ENCODE peak calls at places on chromosomes 13 and 19, in eight cellular contexts. One of them, this sample, is unnamed.

GRCh38 chr19:3977242-3978143 is 6.6 kb upstream of the DAPK3 start:
- DNase-seq in transverse colon: no peak
- DNase-seq in pancreas: peak
- DNase-seq in A549: no peak
- DNase-seq in omental fat pad: no peak
- DNase-seq in tibial artery: no peak
- DNase-seq in CD4-positive, alpha-beta T cell: no peak
- DNase-seq in neural crest cell: no peak
- DNase-seq in this sample: no peak

GRCh38 chr19:42601811-42602443 is 7.2 kb upstream of the CEACAM8 start:
- DNase-seq in transverse colon: no peak
- DNase-seq in pancreas: no peak
- DNase-seq in A549: peak
- DNase-seq in omental fat pad: no peak
- DNase-seq in tibial artery: no peak
- DNase-seq in CD4-positive, alpha-beta T cell: no peak
- DNase-seq in neural crest cell: peak
- DNase-seq in this sample: peak

GRCh38 chr13:113076681-113077401 is 28.8 kb upstream of the F7 start:
- DNase-seq in transverse colon: no peak
- DNase-seq in pancreas: peak
- DNase-seq in A549: no peak
- DNase-seq in omental fat pad: no peak
- DNase-seq in tibial artery: no peak
- DNase-seq in CD4-positive, alpha-beta T cell: no peak
- DNase-seq in neural crest cell: no peak
- DNase-seq in this sample: no peak

GRCh38 chr13:37495046-37495445 is 103.5 kb downstream of the POSTN start:
- DNase-seq in transverse colon: no peak
- DNase-seq in pancreas: no peak
- DNase-seq in A549: no peak
- DNase-seq in omental fat pad: no peak
- DNase-seq in tibial artery: no peak
- DNase-seq in CD4-positive, alpha-beta T cell: no peak
- DNase-seq in neural crest cell: no peak
- DNase-seq in this sample: no peak

GRCh38 chr19:17332677-17333581 is 1.7 kb downstream of the ANO8 start:
- DNase-seq in transverse colon: no peak
- DNase-seq in pancreas: peak
- DNase-seq in A549: peak
- DNase-seq in omental fat pad: no peak
- DNase-seq in tibial artery: no peak
- DNase-seq in CD4-positive, alpha-beta T cell: no peak
- DNase-seq in neural crest cell: no peak
- DNase-seq in this sample: no peak

GRCh38 chr19:3655402-3656072 is 28.9 kb upstream of the CACTIN start:
- DNase-seq in transverse colon: peak
- DNase-seq in pancreas: peak
- DNase-seq in A549: no peak
- DNase-seq in omental fat pad: no peak
- DNase-seq in tibial artery: no peak
- DNase-seq in CD4-positive, alpha-beta T cell: no peak
- DNase-seq in neural crest cell: no peak
- DNase-seq in this sample: no peak

GRCh38 chr19:41001243-41001971 is 10.3 kb downstream of the CYP2B6 start:
- DNase-seq in transverse colon: no peak
- DNase-seq in pancreas: no peak
- DNase-seq in A549: no peak
- DNase-seq in omental fat pad: no peak
- DNase-seq in tibial artery: no peak
- DNase-seq in CD4-positive, alpha-beta T cell: no peak
- DNase-seq in neural crest cell: no peak
- DNase-seq in this sample: no peak

GRCh38 chr13:20360041-20360491 is 127.9 kb upstream of the GJB6 start:
- DNase-seq in transverse colon: no peak
- DNase-seq in pancreas: no peak
- DNase-seq in A549: no peak
- DNase-seq in omental fat pad: no peak
- DNase-seq in tibial artery: no peak
- DNase-seq in CD4-positive, alpha-beta T cell: no peak
- DNase-seq in neural crest cell: no peak
- DNase-seq in this sample: no peak

GRCh38 chr13:97266328-97266727 is 44.2 kb downstream of the MBNL2 start:
- DNase-seq in transverse colon: no peak
- DNase-seq in pancreas: no peak
- DNase-seq in A549: no peak
- DNase-seq in omental fat pad: no peak
- DNase-seq in tibial artery: no peak
- DNase-seq in CD4-positive, alpha-beta T cell: no peak
- DNase-seq in neural crest cell: no peak
- DNase-seq in this sample: no peak

GRCh38 chr19:37513397-37513796 is 6.7 kb downstream of the ZNF793 start:
- DNase-seq in transverse colon: no peak
- DNase-seq in pancreas: no peak
- DNase-seq in A549: no peak
- DNase-seq in omental fat pad: no peak
- DNase-seq in tibial artery: no peak
- DNase-seq in CD4-positive, alpha-beta T cell: no peak
- DNase-seq in neural crest cell: no peak
- DNase-seq in this sample: no peak

GRCh38 chr13:37701972-37702371 is 103.4 kb upstream of the POSTN start:
- DNase-seq in transverse colon: no peak
- DNase-seq in pancreas: no peak
- DNase-seq in A549: peak
- DNase-seq in omental fat pad: no peak
- DNase-seq in tibial artery: peak
- DNase-seq in CD4-positive, alpha-beta T cell: no peak
- DNase-seq in neural crest cell: no peak
- DNase-seq in this sample: no peak

GRCh38 chr19:48330012-48330681 is 4.8 kb downstream of the EMP3 start:
- DNase-seq in transverse colon: peak
- DNase-seq in pancreas: peak
- DNase-seq in A549: no peak
- DNase-seq in omental fat pad: no peak
- DNase-seq in tibial artery: peak
- DNase-seq in CD4-positive, alpha-beta T cell: peak
- DNase-seq in neural crest cell: peak
- DNase-seq in this sample: peak

GRCh38 chr13:55038230-55038629 is 2009.6 kb downstream of the OLFM4 start:
- DNase-seq in transverse colon: no peak
- DNase-seq in pancreas: no peak
- DNase-seq in A549: no peak
- DNase-seq in omental fat pad: no peak
- DNase-seq in tibial artery: no peak
- DNase-seq in CD4-positive, alpha-beta T cell: no peak
- DNase-seq in neural crest cell: no peak
- DNase-seq in this sample: no peak

GRCh38 chr19:6531956-6532243 is 1.1 kb downstream of the TNFSF9 start:
- DNase-seq in transverse colon: no peak
- DNase-seq in pancreas: no peak
- DNase-seq in A549: no peak
- DNase-seq in omental fat pad: no peak
- DNase-seq in tibial artery: no peak
- DNase-seq in CD4-positive, alpha-beta T cell: no peak
- DNase-seq in neural crest cell: no peak
- DNase-seq in this sample: no peak

GRCh38 chr13:95185311-95185710 is 115.9 kb downstream of the ABCC4 start:
- DNase-seq in transverse colon: no peak
- DNase-seq in pancreas: no peak
- DNase-seq in A549: no peak
- DNase-seq in omental fat pad: no peak
- DNase-seq in tibial artery: no peak
- DNase-seq in CD4-positive, alpha-beta T cell: no peak
- DNase-seq in neural crest cell: no peak
- DNase-seq in this sample: no peak

GRCh38 chr19:42961119-42961518 is 24.1 kb upstream of the PSG7 start:
- DNase-seq in transverse colon: no peak
- DNase-seq in pancreas: no peak
- DNase-seq in A549: no peak
- DNase-seq in omental fat pad: no peak
- DNase-seq in tibial artery: no peak
- DNase-seq in CD4-positive, alpha-beta T cell: no peak
- DNase-seq in neural crest cell: no peak
- DNase-seq in this sample: no peak

GRCh38 chr13:36072127-36072526 is 59.1 kb downstream of the DCLK1 start:
- DNase-seq in transverse colon: no peak
- DNase-seq in pancreas: no peak
- DNase-seq in A549: no peak
- DNase-seq in omental fat pad: no peak
- DNase-seq in tibial artery: no peak
- DNase-seq in CD4-positive, alpha-beta T cell: no peak
- DNase-seq in neural crest cell: no peak
- DNase-seq in this sample: no peak

GRCh38 chr13:95020298-95020987 is 280.8 kb downstream of the ABCC4 start:
- DNase-seq in transverse colon: no peak
- DNase-seq in pancreas: no peak
- DNase-seq in A549: no peak
- DNase-seq in omental fat pad: no peak
- DNase-seq in tibial artery: no peak
- DNase-seq in CD4-positive, alpha-beta T cell: no peak
- DNase-seq in neural crest cell: no peak
- DNase-seq in this sample: no peak

GRCh38 chr19:40610396-40611064 is 9.4 kb downstream of the LTBP4 start:
- DNase-seq in transverse colon: peak
- DNase-seq in pancreas: peak
- DNase-seq in A549: no peak
- DNase-seq in omental fat pad: no peak
- DNase-seq in tibial artery: peak
- DNase-seq in CD4-positive, alpha-beta T cell: peak
- DNase-seq in neural crest cell: no peak
- DNase-seq in this sample: no peak

GRCh38 chr13:50133277-50133953 is 118.2 kb downstream of the KCNRG start:
- DNase-seq in transverse colon: no peak
- DNase-seq in pancreas: peak
- DNase-seq in A549: no peak
- DNase-seq in omental fat pad: no peak
- DNase-seq in tibial artery: no peak
- DNase-seq in CD4-positive, alpha-beta T cell: no peak
- DNase-seq in neural crest cell: no peak
- DNase-seq in this sample: no peak

GRCh38 chr19:31461814-31462539 is 112.7 kb upstream of the TSHZ3 start:
- DNase-seq in transverse colon: no peak
- DNase-seq in pancreas: no peak
- DNase-seq in A549: no peak
- DNase-seq in omental fat pad: no peak
- DNase-seq in tibial artery: no peak
- DNase-seq in CD4-positive, alpha-beta T cell: no peak
- DNase-seq in neural crest cell: no peak
- DNase-seq in this sample: no peak
- TF ChIP-seq CTCF in transverse colon: no peak
- TF ChIP-seq CTCF in pancreas: no peak
- TF ChIP-seq CTCF in A549: no peak
- TF ChIP-seq CTCF in omental fat pad: no peak
- TF ChIP-seq CTCF in tibial artery: no peak
- TF ChIP-seq CTCF in CD4-positive, alpha-beta T cell: no peak
- TF ChIP-seq CTCF in neural crest cell: no peak
- TF ChIP-seq CTCF in this sample: no peak

GRCh38 chr13:24922390-24923304 is 158.7 kb downstream of the RNF17 start:
- DNase-seq in transverse colon: peak
- DNase-seq in pancreas: peak
- DNase-seq in A549: peak
- DNase-seq in omental fat pad: peak
- DNase-seq in tibial artery: peak
- DNase-seq in CD4-positive, alpha-beta T cell: peak
- DNase-seq in neural crest cell: peak
- DNase-seq in this sample: peak
- TF ChIP-seq CTCF in transverse colon: no peak
- TF ChIP-seq CTCF in pancreas: no peak
- TF ChIP-seq CTCF in A549: no peak
- TF ChIP-seq CTCF in omental fat pad: no peak
- TF ChIP-seq CTCF in tibial artery: no peak
- TF ChIP-seq CTCF in CD4-positive, alpha-beta T cell: no peak
- TF ChIP-seq CTCF in neural crest cell: peak
- TF ChIP-seq CTCF in this sample: no peak

GRCh38 chr19:1827566-1828278 is 15.6 kb upstream of the ATP8B3 start:
- DNase-seq in transverse colon: no peak
- DNase-seq in pancreas: peak
- DNase-seq in A549: no peak
- DNase-seq in omental fat pad: no peak
- DNase-seq in tibial artery: no peak
- DNase-seq in CD4-positive, alpha-beta T cell: no peak
- DNase-seq in neural crest cell: no peak
- DNase-seq in this sample: no peak

GRCh38 chr19:1825909-1826556 is 14.0 kb upstream of the ATP8B3 start:
- DNase-seq in transverse colon: peak
- DNase-seq in pancreas: peak
- DNase-seq in A549: peak
- DNase-seq in omental fat pad: peak
- DNase-seq in tibial artery: peak
- DNase-seq in CD4-positive, alpha-beta T cell: peak
- DNase-seq in neural crest cell: peak
- DNase-seq in this sample: peak

GRCh38 chr19:1828279-1829238 is 16.5 kb upstream of the ATP8B3 start:
- DNase-seq in transverse colon: no peak
- DNase-seq in pancreas: peak
- DNase-seq in A549: no peak
- DNase-seq in omental fat pad: no peak
- DNase-seq in tibial artery: no peak
- DNase-seq in CD4-positive, alpha-beta T cell: no peak
- DNase-seq in neural crest cell: no peak
- DNase-seq in this sample: no peak

GRCh38 chr19:1824252-1824622 is 12.2 kb upstream of the ATP8B3 start:
- DNase-seq in transverse colon: no peak
- DNase-seq in pancreas: no peak
- DNase-seq in A549: no peak
- DNase-seq in omental fat pad: no peak
- DNase-seq in tibial artery: no peak
- DNase-seq in CD4-positive, alpha-beta T cell: no peak
- DNase-seq in neural crest cell: no peak
- DNase-seq in this sample: no peak

GRCh38 chr19:1826557-1827521 is 14.8 kb upstream of the ATP8B3 start:
- DNase-seq in transverse colon: no peak
- DNase-seq in pancreas: peak
- DNase-seq in A549: no peak
- DNase-seq in omental fat pad: no peak
- DNase-seq in tibial artery: no peak
- DNase-seq in CD4-positive, alpha-beta T cell: no peak
- DNase-seq in neural crest cell: no peak
- DNase-seq in this sample: peak
- TF ChIP-seq CTCF in transverse colon: no peak
- TF ChIP-seq CTCF in pancreas: no peak
- TF ChIP-seq CTCF in A549: no peak
- TF ChIP-seq CTCF in omental fat pad: no peak
- TF ChIP-seq CTCF in tibial artery: no peak
- TF ChIP-seq CTCF in CD4-positive, alpha-beta T cell: no peak
- TF ChIP-seq CTCF in neural crest cell: no peak
- TF ChIP-seq CTCF in this sample: no peak

GRCh38 chr13:99653526-99653925 is 152.3 kb downstream of the TM9SF2 start:
- DNase-seq in transverse colon: no peak
- DNase-seq in pancreas: no peak
- DNase-seq in A549: no peak
- DNase-seq in omental fat pad: no peak
- DNase-seq in tibial artery: no peak
- DNase-seq in CD4-positive, alpha-beta T cell: no peak
- DNase-seq in neural crest cell: no peak
- DNase-seq in this sample: no peak
- TF ChIP-seq CTCF in transverse colon: no peak
- TF ChIP-seq CTCF in pancreas: no peak
- TF ChIP-seq CTCF in A549: no peak
- TF ChIP-seq CTCF in omental fat pad: no peak
- TF ChIP-seq CTCF in tibial artery: no peak
- TF ChIP-seq CTCF in CD4-positive, alpha-beta T cell: no peak
- TF ChIP-seq CTCF in neural crest cell: no peak
- TF ChIP-seq CTCF in this sample: no peak

GRCh38 chr13:78241278-78241919 is 322.8 kb upstream of the EDNRB start:
- DNase-seq in transverse colon: peak
- DNase-seq in pancreas: no peak
- DNase-seq in A549: peak
- DNase-seq in omental fat pad: no peak
- DNase-seq in tibial artery: no peak
- DNase-seq in CD4-positive, alpha-beta T cell: no peak
- DNase-seq in neural crest cell: peak
- DNase-seq in this sample: peak
- TF ChIP-seq CTCF in transverse colon: peak
- TF ChIP-seq CTCF in pancreas: peak
- TF ChIP-seq CTCF in A549: peak
- TF ChIP-seq CTCF in omental fat pad: no peak
- TF ChIP-seq CTCF in tibial artery: no peak
- TF ChIP-seq CTCF in CD4-positive, alpha-beta T cell: no peak
- TF ChIP-seq CTCF in neural crest cell: peak
- TF ChIP-seq CTCF in this sample: peak